ENCODE peak calls at places on chromosome 11, in five cellular contexts. One of them, this sample, is unnamed.

GRCh38 chr11:32438346-32438882 is 3.1 kb upstream of the WT1 start:
- DNase-seq in fibroblast of lung: no peak
- DNase-seq in GM23248: no peak
- DNase-seq in HepG2: no peak
- DNase-seq in PC-9: no peak
- DNase-seq in this sample: no peak

GRCh38 chr11:66743271-66743968 is 14.4 kb upstream of the SPTBN2 start:
- DNase-seq in PC-9: no peak
- DNase-seq in GM23248: no peak
- DNase-seq in HepG2: no peak
- DNase-seq in fibroblast of lung: no peak
- DNase-seq in this sample: no peak

GRCh38 chr11:74929431-74930363 is 19.2 kb downstream of the XRRA1 start:
- DNase-seq in PC-9: peak
- DNase-seq in fibroblast of lung: peak
- DNase-seq in HepG2: peak
- DNase-seq in GM23248: peak
- DNase-seq in this sample: peak

GRCh38 chr11:126948563-126948962 is 52.0 kb downstream of the KIRREL3 start:
- DNase-seq in fibroblast of lung: no peak
- DNase-seq in PC-9: no peak
- DNase-seq in HepG2: no peak
- DNase-seq in GM23248: peak
- DNase-seq in this sample: no peak

GRCh38 chr11:68610452-68611116 is 73.8 kb upstream of the GAL start:
- DNase-seq in HepG2: no peak
- DNase-seq in fibroblast of lung: peak
- DNase-seq in PC-9: no peak
- DNase-seq in GM23248: peak
- DNase-seq in this sample: no peak

GRCh38 chr11:76661835-76662434 is 8.6 kb downstream of the LRRC32 start:
- DNase-seq in GM23248: no peak
- DNase-seq in PC-9: no peak
- DNase-seq in fibroblast of lung: no peak
- DNase-seq in HepG2: no peak
- DNase-seq in this sample: no peak

GRCh38 chr11:30821438-30821965 is 235.3 kb upstream of the MPPED2 start:
- DNase-seq in GM23248: no peak
- DNase-seq in PC-9: no peak
- DNase-seq in fibroblast of lung: no peak
- DNase-seq in HepG2: no peak
- DNase-seq in this sample: no peak

GRCh38 chr11:16902182-16902581 is 112.0 kb downstream of the PLEKHA7 start:
- DNase-seq in PC-9: peak
- DNase-seq in HepG2: no peak
- DNase-seq in fibroblast of lung: no peak
- DNase-seq in GM23248: no peak
- DNase-seq in this sample: no peak

GRCh38 chr11:46240371-46240770 is 37.1 kb upstream of the CREB3L1 start:
- DNase-seq in fibroblast of lung: peak
- DNase-seq in PC-9: no peak
- DNase-seq in GM23248: peak
- DNase-seq in HepG2: no peak
- DNase-seq in this sample: no peak
- H3K27ac ChIP-seq in fibroblast of lung: no peak
- H3K27ac ChIP-seq in PC-9: no peak
- H3K27ac ChIP-seq in GM23248: peak
- H3K27ac ChIP-seq in HepG2: no peak
- H3K27ac ChIP-seq in this sample: no peak

DNA sequence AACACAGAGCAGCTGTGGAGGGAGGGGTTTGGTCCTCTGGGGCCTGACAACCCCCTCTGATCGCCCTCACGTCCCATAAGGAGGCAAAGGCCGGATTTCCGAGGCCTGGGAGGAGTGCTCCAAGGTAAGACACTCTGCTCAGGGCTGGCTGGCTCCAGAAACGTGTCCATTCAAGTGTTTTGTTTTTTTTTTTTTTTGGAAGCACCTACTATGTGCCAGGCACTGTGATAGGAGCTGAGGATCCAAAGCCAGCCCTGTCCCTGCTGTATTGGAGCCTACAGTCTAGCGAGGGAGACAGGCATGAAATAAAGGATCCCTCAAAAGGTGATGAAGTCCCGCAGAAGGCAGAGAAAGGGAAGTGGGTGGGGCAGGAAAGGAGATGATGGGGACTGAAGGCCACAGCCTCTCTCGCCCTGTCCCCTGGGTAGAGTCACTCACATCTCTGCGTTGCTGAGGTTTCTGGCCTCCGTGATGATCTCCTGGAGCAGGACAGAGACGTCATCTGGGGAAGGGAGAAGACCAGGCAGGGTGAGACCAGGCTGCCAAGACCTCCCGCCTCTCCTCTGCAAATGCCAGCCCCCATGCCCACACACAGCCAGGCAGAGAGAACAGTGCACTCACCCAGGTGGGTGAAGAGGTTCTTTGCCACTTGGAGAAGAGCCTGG is 89.2 kb downstream of the PDE2A start:
- DNase-seq in PC-9: no peak
- DNase-seq in HepG2: no peak
- DNase-seq in fibroblast of lung: no peak
- DNase-seq in GM23248: no peak
- DNase-seq in this sample: no peak
- TF ChIP-seq EZH2 in PC-9: no peak
- TF ChIP-seq EZH2 in HepG2: no peak
- TF ChIP-seq EZH2 in fibroblast of lung: no peak
- TF ChIP-seq EZH2 in GM23248: no peak
- TF ChIP-seq EZH2 in this sample: no peak

GRCh38 chr11:12897390-12897789 is 111.7 kb upstream of the RASSF10 start:
- DNase-seq in HepG2: no peak
- DNase-seq in PC-9: no peak
- DNase-seq in GM23248: no peak
- DNase-seq in fibroblast of lung: no peak
- DNase-seq in this sample: no peak
- H3K27ac ChIP-seq in HepG2: no peak
- H3K27ac ChIP-seq in PC-9: no peak
- H3K27ac ChIP-seq in GM23248: peak
- H3K27ac ChIP-seq in fibroblast of lung: no peak
- H3K27ac ChIP-seq in this sample: no peak

GRCh38 chr11:56885854-56886253 is 102.9 kb upstream of the OR5AK2 start:
- DNase-seq in GM23248: no peak
- DNase-seq in fibroblast of lung: no peak
- DNase-seq in PC-9: peak
- DNase-seq in HepG2: no peak
- DNase-seq in this sample: no peak
- TF ChIP-seq EZH2 in GM23248: no peak
- TF ChIP-seq EZH2 in fibroblast of lung: no peak
- TF ChIP-seq EZH2 in PC-9: no peak
- TF ChIP-seq EZH2 in HepG2: no peak
- TF ChIP-seq EZH2 in this sample: no peak

GRCh38 chr11:65432686-65433582 is 10.3 kb downstream of the NEAT1 start:
- DNase-seq in GM23248: peak
- DNase-seq in PC-9: no peak
- DNase-seq in HepG2: no peak
- DNase-seq in fibroblast of lung: peak
- DNase-seq in this sample: peak

GRCh38 chr11:65434667-65435179 is 12.1 kb downstream of the NEAT1 start:
- DNase-seq in GM23248: peak
- DNase-seq in HepG2: no peak
- DNase-seq in PC-9: no peak
- DNase-seq in fibroblast of lung: peak
- DNase-seq in this sample: peak

GRCh38 chr11:65432133-65432650 is 9.6 kb downstream of the NEAT1 start:
- DNase-seq in PC-9: no peak
- DNase-seq in HepG2: no peak
- DNase-seq in GM23248: peak
- DNase-seq in fibroblast of lung: peak
- DNase-seq in this sample: peak

GRCh38 chr11:65434057-65434666 is 11.6 kb downstream of the NEAT1 start:
- DNase-seq in GM23248: peak
- DNase-seq in PC-9: no peak
- DNase-seq in fibroblast of lung: peak
- DNase-seq in HepG2: no peak
- DNase-seq in this sample: peak

DNA sequence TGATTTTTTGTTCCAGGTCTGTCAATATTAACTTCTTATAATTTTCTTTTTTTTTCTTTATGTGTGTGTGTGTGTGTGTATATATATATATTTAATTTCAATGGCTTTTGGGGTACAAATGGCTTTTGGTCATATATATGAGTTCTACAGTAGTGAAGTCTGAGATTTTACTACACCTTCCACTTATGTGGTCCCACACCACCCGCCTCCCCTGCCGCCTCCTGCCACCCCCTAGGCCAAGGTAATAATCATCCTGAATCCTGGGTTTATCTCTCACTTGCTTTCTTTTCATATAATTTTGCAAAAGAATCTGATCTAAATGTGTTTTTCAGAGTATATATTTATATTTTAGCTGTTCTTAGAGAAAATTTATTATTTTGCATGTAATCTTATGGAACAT is 11.1 kb downstream of the NEAT1 start:
- DNase-seq in fibroblast of lung: no peak
- DNase-seq in GM23248: no peak
- DNase-seq in PC-9: no peak
- DNase-seq in HepG2: no peak
- DNase-seq in this sample: no peak
- H3K27ac ChIP-seq in fibroblast of lung: no peak
- H3K27ac ChIP-seq in GM23248: peak
- H3K27ac ChIP-seq in PC-9: no peak
- H3K27ac ChIP-seq in HepG2: no peak
- H3K27ac ChIP-seq in this sample: no peak

GRCh38 chr11:133950874-133951483 is 5.8 kb downstream of the IGSF9B start:
- DNase-seq in PC-9: no peak
- DNase-seq in GM23248: no peak
- DNase-seq in HepG2: no peak
- DNase-seq in fibroblast of lung: no peak
- DNase-seq in this sample: no peak
- TF ChIP-seq EZH2 in PC-9: no peak
- TF ChIP-seq EZH2 in GM23248: no peak
- TF ChIP-seq EZH2 in HepG2: no peak
- TF ChIP-seq EZH2 in fibroblast of lung: no peak
- TF ChIP-seq EZH2 in this sample: no peak

DNA sequence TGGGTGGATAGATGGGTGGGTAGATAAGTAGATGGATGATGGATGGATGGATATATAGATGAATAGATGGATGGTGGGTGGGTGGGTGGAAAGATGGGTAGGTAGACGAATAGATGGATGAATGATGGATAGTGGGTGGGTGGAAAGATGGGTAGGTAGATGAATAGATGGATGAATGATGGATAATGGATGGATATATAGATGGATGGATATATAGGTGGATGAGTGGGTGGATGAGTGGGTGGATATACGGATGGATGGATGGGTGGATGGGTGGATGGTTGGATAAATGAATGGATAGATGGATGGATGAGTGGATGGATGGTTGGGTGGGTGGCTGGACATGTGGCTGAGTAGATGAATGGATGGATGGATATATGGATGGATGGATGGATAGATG is 53.1 kb upstream of the THY1 start:
- DNase-seq in GM23248: no peak
- DNase-seq in PC-9: no peak
- DNase-seq in HepG2: no peak
- DNase-seq in fibroblast of lung: no peak
- DNase-seq in this sample: no peak
- H3K27ac ChIP-seq in GM23248: no peak
- H3K27ac ChIP-seq in PC-9: no peak
- H3K27ac ChIP-seq in HepG2: no peak
- H3K27ac ChIP-seq in fibroblast of lung: no peak
- H3K27ac ChIP-seq in this sample: no peak